ENCODE peak calls at places on chromosome 19, in seven cellular contexts. K is Peyer's patch, I is WTC11, T is right atrium auricular region, P is adrenal gland, Z is GM13977, O is endothelial cell. A is an unnamed sample.

GRCh38 chr19:42658148-42658547 is 63.4 kb upstream of the CEACAM8 start:
- DNase-seq in K (no peak), I (no peak), T (no peak), P (no peak), Z (no peak), O (no peak), A (no peak)

GRCh38 chr19:18417250-18418033 is 1.8 kb upstream of the SSBP4 start:
- DNase-seq in K (peak), I (peak), T (peak), P (peak), Z (peak), O (peak), A (no peak)

GRCh38 chr19:610801-611505 is 21.3 kb downstream of the HCN2 start:
- DNase-seq in K (peak), I (no peak), T (no peak), P (peak), Z (peak), O (no peak), A (no peak)

GRCh38 chr19:47419037-47419783 is at the start of gene MEIS3:
- DNase-seq in K (no peak), I (no peak), T (no peak), P (no peak), Z (no peak), O (no peak), A (no peak)

GRCh38 chr19:2280633-2281264 is 1.2 kb downstream of the PEAK3 start:
- DNase-seq in K (no peak), I (no peak), T (no peak), P (no peak), Z (no peak), O (no peak), A (no peak)

GRCh38 chr19:46495789-46496099 is at the start of gene PNMA8B:
- DNase-seq in K (peak), I (peak), T (no peak), P (peak), Z (no peak), O (peak), A (no peak)

GRCh38 chr19:55226273-55226672 is 2.3 kb downstream of the TMEM86B start:
- DNase-seq in K (no peak), I (no peak), T (no peak), P (no peak), Z (no peak), O (no peak), A (no peak)

GRCh38 chr19:46210634-46211033 is 18.9 kb upstream of the IGFL1 start:
- DNase-seq in K (no peak), I (no peak), T (no peak), P (no peak), Z (no peak), O (no peak), A (no peak)

GRCh38 chr19:19539738-19540703 is 2.0 kb downstream of the CILP2 start:
- DNase-seq in K (peak), I (peak), T (no peak), P (no peak), Z (peak), O (no peak), A (peak)

GRCh38 chr19:53192771-53193533 is at the start of gene ZNF665:
- DNase-seq in K (peak), I (peak), T (peak), P (peak), Z (peak), O (peak), A (no peak)

GRCh38 chr19:38554676-38555141 is 63.0 kb downstream of the MAP4K1 start:
- DNase-seq in K (no peak), I (no peak), T (no peak), P (no peak), Z (no peak), O (no peak), A (no peak)

GRCh38 chr19:15248648-15249559 is 16.7 kb upstream of the EPHX3 start:
- DNase-seq in K (peak), I (no peak), T (peak), P (peak), Z (no peak), O (no peak), A (no peak)

GRCh38 chr19:55484571-55485438 is at the start of gene NAT14:
- DNase-seq in K (peak), I (peak), T (no peak), P (no peak), Z (peak), O (peak), A (no peak)

GRCh38 chr19:45739498-45740439 is 6.5 kb downstream of the MEIOSIN start:
- DNase-seq in K (no peak), I (no peak), T (no peak), P (no peak), Z (no peak), O (no peak), A (no peak)

GRCh38 chr19:44512326-44513298 is 12.3 kb upstream of the ZNF180 start:
- DNase-seq in K (peak), I (peak), T (no peak), P (no peak), Z (no peak), O (peak), A (no peak)

GRCh38 chr19:11014403-11014911 is 53.6 kb downstream of the SMARCA4 start:
- DNase-seq in K (no peak), I (no peak), T (no peak), P (no peak), Z (no peak), O (no peak), A (no peak)

GRCh38 chr19:33302974-33303790 is 848 bp upstream of the CEBPA start:
- DNase-seq in K (peak), I (peak), T (no peak), P (peak), Z (peak), O (peak), A (no peak)

GRCh38 chr19:12785431-12786011 is 5.8 kb upstream of the JUNB start:
- DNase-seq in K (peak), I (no peak), T (no peak), P (no peak), Z (no peak), O (no peak), A (no peak)

GRCh38 chr19:7870571-7871279 is 3.5 kb downstream of the PRR36 start:
- DNase-seq in K (peak), I (peak), T (no peak), P (peak), Z (peak), O (no peak), A (no peak)

GRCh38 chr19:49614096-49614857 is 23.3 kb downstream of the PRR12 start:
- DNase-seq in K (no peak), I (no peak), T (no peak), P (no peak), Z (peak), O (no peak), A (no peak)

GRCh38 chr19:22144394-22144793 is 52.4 kb downstream of the ZNF676 start:
- DNase-seq in K (no peak), I (no peak), T (no peak), P (no peak), Z (no peak), O (no peak), A (no peak)

GRCh38 chr19:495440-496332 is 600 bp upstream of the MADCAM1 start:
- DNase-seq in K (no peak), I (peak), T (no peak), P (no peak), Z (no peak), O (peak), A (no peak)

GRCh38 chr19:29666634-29667389 is 1.6 kb downstream of the PLEKHF1 start:
- DNase-seq in K (peak), I (peak), T (peak), P (peak), Z (no peak), O (peak), A (no peak)

GRCh38 chr19:41746593-41747227 is 8.6 kb upstream of the CEACAM6 start:
- DNase-seq in K (peak), I (peak), T (no peak), P (peak), Z (peak), O (peak), A (no peak)

GRCh38 chr19:44757735-44758505 is 9.4 kb downstream of the BCL3 start:
- DNase-seq in K (no peak), I (peak), T (peak), P (peak), Z (no peak), O (peak), A (no peak)

GRCh38 chr19:35038623-35039512 is 2.7 kb upstream of the HPN start:
- DNase-seq in K (no peak), I (no peak), T (no peak), P (no peak), Z (no peak), O (no peak), A (no peak)

GRCh38 chr19:31214086-31214485 is 135.2 kb downstream of the TSHZ3 start:
- DNase-seq in K (peak), I (no peak), T (peak), P (peak), Z (no peak), O (no peak), A (no peak)

GRCh38 chr19:15123031-15123890 is 16.1 kb downstream of the SYDE1 start:
- DNase-seq in K (no peak), I (no peak), T (no peak), P (peak), Z (no peak), O (no peak), A (no peak)

GRCh38 chr19:51108805-51109146 is 567 bp upstream of the CTU1 start:
- DNase-seq in K (no peak), I (no peak), T (no peak), P (no peak), Z (no peak), O (no peak), A (no peak)
- TF ChIP-seq CTCF in K (no peak), I (no peak), T (no peak), P (no peak), Z (no peak), O (no peak), A (no peak)

GRCh38 chr19:13796301-13797057 is 1.2 kb downstream of the ZSWIM4 start:
- DNase-seq in K (peak), I (peak), T (peak), P (peak), Z (peak), O (no peak), A (no peak)
- TF ChIP-seq CTCF in K (no peak), I (no peak), T (no peak), P (no peak), Z (no peak), O (no peak), A (peak)

GRCh38 chr19:48444129-48444932 is 1.5 kb upstream of the GRWD1 start:
- DNase-seq in K (no peak), I (no peak), T (no peak), P (no peak), Z (peak), O (no peak), A (no peak)

GRCh38 chr19:48445256-48445605 is 552 bp upstream of the GRWD1 start:
- DNase-seq in K (no peak), I (no peak), T (peak), P (peak), Z (peak), O (peak), A (no peak)

GRCh38 chr19:48446579-48446978 is 796 bp downstream of the GRWD1 start:
- DNase-seq in K (no peak), I (no peak), T (no peak), P (no peak), Z (no peak), O (no peak), A (no peak)

GRCh38 chr19:48444933-48445194 is 919 bp upstream of the GRWD1 start:
- DNase-seq in K (no peak), I (no peak), T (no peak), P (no peak), Z (peak), O (no peak), A (no peak)

DNA sequence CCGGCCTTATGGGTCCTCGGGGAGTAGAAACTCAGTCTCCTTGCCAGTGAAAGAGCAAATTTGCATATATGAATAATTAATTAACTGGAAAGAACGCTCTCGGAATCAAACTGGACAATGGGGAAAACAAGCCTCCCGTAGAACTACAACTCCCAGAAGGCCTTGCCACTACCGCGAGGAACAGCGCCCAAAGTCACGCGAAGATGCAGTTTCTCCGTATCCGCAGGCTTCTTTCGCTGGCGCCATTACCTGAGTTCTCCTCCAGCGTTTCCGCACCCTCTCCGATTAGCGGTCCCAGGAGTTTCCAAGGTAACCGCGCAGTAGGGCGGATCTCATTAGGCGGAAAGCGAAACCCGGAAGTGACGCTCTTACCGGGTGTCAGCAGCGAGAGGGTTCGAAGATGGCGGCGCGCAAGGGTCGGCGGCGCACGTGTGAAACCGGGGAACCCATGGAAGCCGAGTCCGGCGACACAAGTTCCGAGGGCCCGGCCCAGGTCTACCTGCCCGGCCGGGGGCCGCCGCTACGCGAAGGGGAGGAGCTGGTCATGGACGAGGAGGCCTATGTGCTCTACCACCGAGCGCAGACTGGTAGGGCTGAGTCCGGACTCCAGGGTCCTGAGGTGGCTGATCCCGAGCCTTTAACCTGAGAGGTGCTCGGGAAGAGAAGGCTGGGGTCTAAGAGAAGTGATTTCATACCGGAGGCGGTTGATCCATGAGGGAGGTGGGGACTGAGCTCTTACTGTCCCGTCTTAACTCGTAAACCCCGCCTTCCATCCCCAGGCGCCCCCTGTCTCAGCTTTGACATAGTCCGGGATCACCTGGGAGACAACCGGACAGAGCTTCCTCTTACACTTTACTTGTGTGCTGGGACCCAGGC is at the start of gene GRWD1:
- DNase-seq in K (peak), I (peak), T (peak), P (peak), Z (peak), O (peak), A (no peak)
- TF ChIP-seq CTCF in K (no peak), I (no peak), T (no peak), P (no peak), Z (peak), O (no peak), A (peak)

DNA sequence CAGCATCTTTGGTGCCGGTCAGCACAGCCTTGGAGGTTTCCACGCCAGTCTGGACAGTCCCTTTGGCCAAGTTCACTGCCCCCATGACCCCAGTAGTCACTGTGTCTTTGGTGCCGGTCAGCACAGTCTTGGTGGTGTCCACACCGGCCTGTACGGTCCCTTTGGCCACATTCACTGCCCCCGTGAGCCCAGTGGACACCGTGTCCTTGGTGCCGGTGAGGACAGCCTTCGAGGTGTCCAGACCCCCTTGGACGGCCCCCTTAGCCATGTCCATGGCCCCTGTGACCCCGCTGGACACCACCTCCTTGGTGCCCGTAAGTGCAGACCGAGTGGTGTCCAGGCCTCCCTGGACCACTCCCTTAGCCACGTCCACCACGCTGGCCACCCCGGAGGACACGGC is 5.0 kb downstream of the PLIN4 start:
- DNase-seq in K (no peak), I (no peak), T (no peak), P (no peak), Z (no peak), O (no peak), A (no peak)
- TF ChIP-seq CTCF in K (no peak), I (no peak), T (no peak), P (no peak), Z (no peak), O (no peak), A (no peak)